ENCODE peak calls at places on chromosomes 3 and 15, in five cellular contexts. One of them, this sample, is unnamed. For H3K36me3, the result is how much of the 10 kb centered on the place peaks cover.

GRCh38 chr3:16301490-16301889 is 36.5 kb downstream of the OXNAD1 start:
- DNase-seq in CD8-positive, alpha-beta T cell: no peak
- DNase-seq in HCT116: no peak
- DNase-seq in WERI-Rb-1: no peak
- DNase-seq in mucosa of descending colon: peak
- DNase-seq in this sample: no peak

GRCh38 chr15:81338422-81339007 is 14.6 kb upstream of the STARD5 start:
- DNase-seq in CD8-positive, alpha-beta T cell: no peak
- DNase-seq in HCT116: peak
- DNase-seq in WERI-Rb-1: no peak
- DNase-seq in mucosa of descending colon: no peak
- DNase-seq in this sample: no peak

GRCh38 chr3:188779537-188779936 is 392.2 kb upstream of the TPRG1 start:
- DNase-seq in CD8-positive, alpha-beta T cell: no peak
- DNase-seq in HCT116: no peak
- DNase-seq in WERI-Rb-1: no peak
- DNase-seq in mucosa of descending colon: no peak
- DNase-seq in this sample: no peak

GRCh38 chr3:186209810-186210752 is 101.2 kb upstream of the ETV5 start:
- DNase-seq in CD8-positive, alpha-beta T cell: no peak
- DNase-seq in HCT116: no peak
- DNase-seq in WERI-Rb-1: peak
- DNase-seq in mucosa of descending colon: no peak
- DNase-seq in this sample: peak

GRCh38 chr3:129326591-129326990 is 47.9 kb downstream of the HMCES start:
- DNase-seq in CD8-positive, alpha-beta T cell: no peak
- DNase-seq in HCT116: no peak
- DNase-seq in WERI-Rb-1: no peak
- DNase-seq in mucosa of descending colon: no peak
- DNase-seq in this sample: no peak

GRCh38 chr15:69592954-69593353 is 140.3 kb downstream of the RPLP1 start:
- DNase-seq in CD8-positive, alpha-beta T cell: no peak
- DNase-seq in HCT116: no peak
- DNase-seq in WERI-Rb-1: no peak
- DNase-seq in mucosa of descending colon: no peak
- DNase-seq in this sample: no peak

GRCh38 chr15:60804986-60805949 is 326.3 kb upstream of the ICE2 start:
- DNase-seq in CD8-positive, alpha-beta T cell: no peak
- DNase-seq in HCT116: no peak
- DNase-seq in WERI-Rb-1: no peak
- DNase-seq in mucosa of descending colon: no peak
- DNase-seq in this sample: peak

GRCh38 chr3:72993391-72993790 is 3.2 kb upstream of the PPP4R2 start:
- DNase-seq in CD8-positive, alpha-beta T cell: no peak
- DNase-seq in HCT116: no peak
- DNase-seq in WERI-Rb-1: no peak
- DNase-seq in mucosa of descending colon: no peak
- DNase-seq in this sample: no peak

GRCh38 chr3:77577264-77577663 is 537.4 kb downstream of the ROBO2 start:
- DNase-seq in CD8-positive, alpha-beta T cell: no peak
- DNase-seq in HCT116: no peak
- DNase-seq in WERI-Rb-1: peak
- DNase-seq in mucosa of descending colon: no peak
- DNase-seq in this sample: no peak

GRCh38 chr15:94237903-94238302 is 6.5 kb downstream of the MCTP2 start:
- DNase-seq in CD8-positive, alpha-beta T cell: no peak
- DNase-seq in HCT116: no peak
- DNase-seq in WERI-Rb-1: no peak
- DNase-seq in mucosa of descending colon: no peak
- DNase-seq in this sample: no peak

GRCh38 chr15:60385620-60386552 is 11.9 kb downstream of the ANXA2 start:
- DNase-seq in CD8-positive, alpha-beta T cell: no peak
- DNase-seq in HCT116: no peak
- DNase-seq in WERI-Rb-1: no peak
- DNase-seq in mucosa of descending colon: no peak
- DNase-seq in this sample: no peak

GRCh38 chr3:55434789-55435188 is 52.3 kb downstream of the WNT5A start:
- DNase-seq in CD8-positive, alpha-beta T cell: no peak
- DNase-seq in HCT116: no peak
- DNase-seq in WERI-Rb-1: peak
- DNase-seq in mucosa of descending colon: no peak
- DNase-seq in this sample: no peak

GRCh38 chr15:67148196-67148701 is 82.8 kb downstream of the SMAD3 start:
- DNase-seq in CD8-positive, alpha-beta T cell: no peak
- DNase-seq in HCT116: no peak
- DNase-seq in WERI-Rb-1: no peak
- DNase-seq in mucosa of descending colon: peak
- DNase-seq in this sample: no peak
- H3K4me3 ChIP-seq in CD8-positive, alpha-beta T cell: no peak
- H3K4me3 ChIP-seq in HCT116: peak
- H3K4me3 ChIP-seq in WERI-Rb-1: no peak
- H3K4me3 ChIP-seq in mucosa of descending colon: no peak
- H3K4me3 ChIP-seq in this sample: no peak

GRCh38 chr15:34240537-34240936 is 15.7 kb downstream of the EMC4 start:
- DNase-seq in CD8-positive, alpha-beta T cell: no peak
- DNase-seq in HCT116: no peak
- DNase-seq in WERI-Rb-1: no peak
- DNase-seq in mucosa of descending colon: no peak
- DNase-seq in this sample: no peak

GRCh38 chr15:34246276-34247010 is 21.6 kb downstream of the EMC4 start:
- DNase-seq in CD8-positive, alpha-beta T cell: no peak
- DNase-seq in HCT116: no peak
- DNase-seq in WERI-Rb-1: no peak
- DNase-seq in mucosa of descending colon: no peak
- DNase-seq in this sample: no peak

GRCh38 chr15:34241376-34242350 is 16.8 kb downstream of the EMC4 start:
- DNase-seq in CD8-positive, alpha-beta T cell: no peak
- DNase-seq in HCT116: no peak
- DNase-seq in WERI-Rb-1: peak
- DNase-seq in mucosa of descending colon: no peak
- DNase-seq in this sample: no peak

GRCh38 chr15:34239151-34239761 is 14.4 kb downstream of the EMC4 start:
- DNase-seq in CD8-positive, alpha-beta T cell: no peak
- DNase-seq in HCT116: peak
- DNase-seq in WERI-Rb-1: no peak
- DNase-seq in mucosa of descending colon: no peak
- DNase-seq in this sample: no peak

GRCh38 chr15:34243226-34243625 is 18.4 kb downstream of the EMC4 start:
- DNase-seq in CD8-positive, alpha-beta T cell: no peak
- DNase-seq in HCT116: no peak
- DNase-seq in WERI-Rb-1: no peak
- DNase-seq in mucosa of descending colon: no peak
- DNase-seq in this sample: no peak
- H3K36me3 ChIP-seq in CD8-positive, alpha-beta T cell: under half
- H3K36me3 ChIP-seq in HCT116: under half
- H3K36me3 ChIP-seq in WERI-Rb-1: under half
- H3K36me3 ChIP-seq in mucosa of descending colon: under half
- H3K36me3 ChIP-seq in this sample: under half

GRCh38 chr15:79130535-79131130 is 40.1 kb upstream of the RASGRF1 start:
- DNase-seq in CD8-positive, alpha-beta T cell: no peak
- DNase-seq in HCT116: no peak
- DNase-seq in WERI-Rb-1: peak
- DNase-seq in mucosa of descending colon: no peak
- DNase-seq in this sample: no peak
- TF ChIP-seq CTCF in CD8-positive, alpha-beta T cell: no peak
- TF ChIP-seq CTCF in HCT116: no peak
- TF ChIP-seq CTCF in WERI-Rb-1: peak
- TF ChIP-seq CTCF in mucosa of descending colon: no peak
- TF ChIP-seq CTCF in this sample: no peak

GRCh38 chr3:197001972-197002700 is 27.5 kb downstream of the MELTF start:
- DNase-seq in CD8-positive, alpha-beta T cell: no peak
- DNase-seq in HCT116: no peak
- DNase-seq in WERI-Rb-1: no peak
- DNase-seq in mucosa of descending colon: no peak
- DNase-seq in this sample: peak

GRCh38 chr3:196998966-196999760 is 30.5 kb downstream of the MELTF start:
- DNase-seq in CD8-positive, alpha-beta T cell: no peak
- DNase-seq in HCT116: no peak
- DNase-seq in WERI-Rb-1: no peak
- DNase-seq in mucosa of descending colon: no peak
- DNase-seq in this sample: peak

GRCh38 chr3:197000211-197000610 is 29.4 kb downstream of the MELTF start:
- DNase-seq in CD8-positive, alpha-beta T cell: no peak
- DNase-seq in HCT116: no peak
- DNase-seq in WERI-Rb-1: no peak
- DNase-seq in mucosa of descending colon: no peak
- DNase-seq in this sample: peak

GRCh38 chr3:197002701-197003454 is 26.7 kb downstream of the MELTF start:
- DNase-seq in CD8-positive, alpha-beta T cell: peak
- DNase-seq in HCT116: peak
- DNase-seq in WERI-Rb-1: peak
- DNase-seq in mucosa of descending colon: peak
- DNase-seq in this sample: peak

GRCh38 chr3:197001106-197001971 is 28.3 kb downstream of the MELTF start:
- DNase-seq in CD8-positive, alpha-beta T cell: no peak
- DNase-seq in HCT116: no peak
- DNase-seq in WERI-Rb-1: no peak
- DNase-seq in mucosa of descending colon: no peak
- DNase-seq in this sample: peak
- H3K4me3 ChIP-seq in CD8-positive, alpha-beta T cell: no peak
- H3K4me3 ChIP-seq in HCT116: no peak
- H3K4me3 ChIP-seq in WERI-Rb-1: no peak
- H3K4me3 ChIP-seq in mucosa of descending colon: no peak
- H3K4me3 ChIP-seq in this sample: no peak

GRCh38 chr15:52109559-52110451 is 2.8 kb downstream of the BCL2L10 start:
- DNase-seq in CD8-positive, alpha-beta T cell: no peak
- DNase-seq in HCT116: no peak
- DNase-seq in WERI-Rb-1: no peak
- DNase-seq in mucosa of descending colon: no peak
- DNase-seq in this sample: no peak

GRCh38 chr15:52104532-52105004 is 8.0 kb downstream of the BCL2L10 start:
- DNase-seq in CD8-positive, alpha-beta T cell: no peak
- DNase-seq in HCT116: no peak
- DNase-seq in WERI-Rb-1: no peak
- DNase-seq in mucosa of descending colon: no peak
- DNase-seq in this sample: no peak

GRCh38 chr15:52106641-52107040 is 5.9 kb downstream of the BCL2L10 start:
- DNase-seq in CD8-positive, alpha-beta T cell: no peak
- DNase-seq in HCT116: no peak
- DNase-seq in WERI-Rb-1: no peak
- DNase-seq in mucosa of descending colon: no peak
- DNase-seq in this sample: no peak

GRCh38 chr15:52105856-52106255 is 6.7 kb downstream of the BCL2L10 start:
- DNase-seq in CD8-positive, alpha-beta T cell: no peak
- DNase-seq in HCT116: no peak
- DNase-seq in WERI-Rb-1: no peak
- DNase-seq in mucosa of descending colon: no peak
- DNase-seq in this sample: no peak

DNA sequence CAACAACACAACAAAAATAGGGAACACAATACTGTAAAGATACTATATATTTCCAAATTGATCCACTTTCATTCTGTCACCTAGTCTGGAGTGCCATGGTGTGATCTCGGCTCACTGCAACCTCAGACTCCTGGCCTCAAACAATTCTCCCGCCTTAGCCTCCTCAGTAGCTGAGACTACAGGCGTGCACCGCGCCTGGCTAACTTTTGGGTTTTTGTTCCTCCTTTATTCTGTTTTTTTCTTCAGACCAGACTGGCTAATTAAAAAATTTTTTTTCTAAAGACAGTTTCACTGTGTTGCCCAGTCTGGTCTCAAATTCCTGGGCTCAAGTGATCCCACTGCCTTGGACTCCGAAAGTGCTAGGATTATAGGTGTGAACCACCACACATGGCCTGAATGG is 5.3 kb downstream of the BCL2L10 start:
- DNase-seq in CD8-positive, alpha-beta T cell: no peak
- DNase-seq in HCT116: no peak
- DNase-seq in WERI-Rb-1: no peak
- DNase-seq in mucosa of descending colon: no peak
- DNase-seq in this sample: no peak
- H3K36me3 ChIP-seq in CD8-positive, alpha-beta T cell: under half
- H3K36me3 ChIP-seq in HCT116: under half
- H3K36me3 ChIP-seq in WERI-Rb-1: under half
- H3K36me3 ChIP-seq in mucosa of descending colon: under half
- H3K36me3 ChIP-seq in this sample: under half

This sample was measured in pancreas.